ENCODE peak calls at places on chromosome 15, in six cellular contexts. G is AG09319, E is MM.1S, T is foreskin fibroblast, S is AG09309, I is BJ. P is an unnamed sample.
A peak's percentile ranks its signal among the peaks of the same experiment; 100 is the strongest.

GRCh38 chr15:59349715-59350420 is 22.8 kb downstream of the MYO1E start:
- DNase-seq in E (no peak), G (no peak), T (peak; percentile 90), S (peak; percentile 71), I (peak; percentile 69), P (no peak)

GRCh38 chr15:58665676-58666075 is 83.8 kb downstream of the ADAM10 start:
- DNase-seq in S (no peak), T (no peak), G (no peak), I (no peak), E (no peak), P (no peak)

GRCh38 chr15:80803580-80804525 is 24.7 kb downstream of the CEMIP start:
- DNase-seq in S (no peak), T (no peak), E (no peak), G (no peak), I (no peak), P (no peak)

GRCh38 chr15:85706779-85707518 is 87.8 kb downstream of the KLHL25 start:
- DNase-seq in G (no peak), E (peak; percentile 87), I (no peak), T (no peak), S (no peak), P (peak; percentile 31)

GRCh38 chr15:89575656-89576416 is 567 bp downstream of the TICRR start:
- DNase-seq in G (no peak), T (peak; percentile 10), E (peak; percentile 16), I (no peak), S (no peak), P (no peak)

GRCh38 chr15:69341356-69341755 is 42.6 kb downstream of the PAQR5 start:
- DNase-seq in E (no peak), I (no peak), G (no peak), S (no peak), T (no peak), P (no peak)

GRCh38 chr15:100191161-100191560 is 150.6 kb downstream of the ADAMTS17 start:
- DNase-seq in E (no peak), G (no peak), T (no peak), S (no peak), I (no peak), P (no peak)

GRCh38 chr15:43212299-43212698 is 8.5 kb downstream of the EPB42 start:
- DNase-seq in G (no peak), S (no peak), E (no peak), I (no peak), T (no peak), P (no peak)

GRCh38 chr15:82530606-82531379 is 9.5 kb downstream of the RPS17 start:
- DNase-seq in I (no peak), E (peak; percentile 75), S (no peak), T (no peak), G (no peak), P (peak; percentile 65)

GRCh38 chr15:43150171-43150929 is 17.0 kb downstream of the TMEM62 start:
- DNase-seq in T (peak; percentile 99), I (peak; percentile 95), G (peak; percentile 74), E (no peak), S (peak; percentile 96), P (no peak)

GRCh38 chr15:42796955-42797779 is 60.2 kb upstream of the CDAN1 start:
- DNase-seq in G (no peak), I (no peak), E (no peak), T (peak; percentile 4), S (no peak), P (no peak)

GRCh38 chr15:72227192-72227586 is 3.8 kb downstream of the PKM start:
- DNase-seq in G (no peak), I (no peak), E (no peak), S (peak; percentile 73), T (peak; percentile 64), P (no peak)

GRCh38 chr15:70093070-70093469 is 4.6 kb downstream of the TLE3 start:
- DNase-seq in S (no peak), G (no peak), E (no peak), I (no peak), T (no peak), P (no peak)

GRCh38 chr15:90230071-90230494 is 3.7 kb downstream of the CIB1 start:
- DNase-seq in I (no peak), T (no peak), E (no peak), G (no peak), S (no peak), P (no peak)

GRCh38 chr15:73053398-73053723 is 1.1 kb downstream of the NEO1 start:
- DNase-seq in G (no peak), E (peak; percentile 52), T (no peak), I (no peak), S (no peak), P (no peak)

GRCh38 chr15:37031198-37031597 is 69.2 kb downstream of the MEIS2 start:
- DNase-seq in S (peak; percentile 48), I (no peak), E (peak; percentile 6), G (peak; percentile 57), T (peak; percentile 76), P (no peak)

GRCh38 chr15:22236469-22236868 is 156.1 kb downstream of the OR4M2 start:
- DNase-seq in T (no peak), I (no peak), G (no peak), S (no peak), E (no peak), P (no peak)

GRCh38 chr15:36907295-36907694 is 193.1 kb downstream of the MEIS2 start:
- DNase-seq in I (no peak), E (no peak), S (no peak), T (no peak), G (no peak), P (no peak)

GRCh38 chr15:39658740-39659139 is 77.9 kb downstream of the THBS1 start:
- DNase-seq in G (no peak), S (no peak), I (no peak), T (no peak), E (no peak), P (no peak)

GRCh38 chr15:23472033-23472432 is 25.0 kb upstream of the GOLGA6L2 start:
- DNase-seq in T (no peak), G (no peak), S (no peak), I (no peak), E (no peak), P (no peak)

GRCh38 chr15:46251873-46252272 is 617.0 kb downstream of the SQOR start:
- DNase-seq in E (no peak), T (no peak), G (no peak), I (no peak), S (no peak), P (no peak)

GRCh38 chr15:90851945-90852344 is 16.4 kb upstream of the FURIN start:
- DNase-seq in G (no peak), S (no peak), I (no peak), E (no peak), T (no peak), P (no peak)

GRCh38 chr15:65954289-65954741 is 85.0 kb downstream of the RAB11A start:
- DNase-seq in T (no peak), I (no peak), S (no peak), E (peak; percentile 60), G (no peak), P (no peak)

GRCh38 chr15:93321881-93322282 is 232.9 kb upstream of the RGMA start:
- DNase-seq in T (no peak), S (no peak), E (no peak), G (no peak), I (no peak), P (no peak)

GRCh38 chr15:62588930-62589655 is 424.0 kb upstream of the C2CD4B start:
- DNase-seq in S (no peak), G (no peak), T (no peak), E (no peak), I (no peak), P (no peak)

GRCh38 chr15:33600161-33600560 is 289.4 kb downstream of the RYR3 start:
- DNase-seq in T (no peak), I (no peak), S (no peak), E (no peak), G (no peak), P (no peak)

GRCh38 chr15:67444100-67444499 is 76.8 kb upstream of the C15orf61 start:
- DNase-seq in G (no peak), I (no peak), T (peak; percentile 8), S (peak; percentile 4), E (no peak), P (no peak)
- TF ChIP-seq CTCF in G (no peak), I (peak; percentile 14), T (no peak), S (no peak), E (no peak), P (no peak)

GRCh38 chr15:64107337-64107736 is 11.6 kb downstream of the SNX1 start:
- DNase-seq in E (no peak), T (no peak), I (no peak), S (no peak), G (no peak), P (no peak)

GRCh38 chr15:64101018-64101417 is 5.2 kb downstream of the SNX1 start:
- DNase-seq in E (no peak), T (no peak), G (no peak), I (no peak), S (no peak), P (no peak)

GRCh38 chr15:64099379-64099778 is 3.6 kb downstream of the SNX1 start:
- DNase-seq in G (no peak), E (no peak), T (no peak), S (no peak), I (no peak), P (no peak)

GRCh38 chr15:64102497-64102896 is 6.7 kb downstream of the SNX1 start:
- DNase-seq in E (no peak), S (no peak), I (no peak), G (no peak), T (no peak), P (no peak)

GRCh38 chr15:64105113-64105704 is 9.4 kb downstream of the SNX1 start:
- DNase-seq in E (no peak), I (no peak), S (peak; percentile 37), T (peak; percentile 29), G (peak; percentile 49), P (no peak)
- TF ChIP-seq CTCF in E (no peak), I (no peak), S (no peak), T (no peak), G (no peak), P (no peak)

GRCh38 chr15:96750361-96750760 is 419.9 kb downstream of the NR2F2 start:
- DNase-seq in G (no peak), T (no peak), E (no peak), I (no peak), S (no peak), P (no peak)
- TF ChIP-seq CTCF in G (no peak), T (no peak), E (no peak), I (no peak), S (no peak), P (no peak)

GRCh38 chr15:91885714-91886265 is 32.3 kb downstream of the SLCO3A1 start:
- DNase-seq in I (no peak), E (no peak), G (no peak), S (no peak), T (no peak), P (no peak)
- TF ChIP-seq CTCF in I (no peak), E (peak; percentile 4), G (no peak), S (no peak), T (no peak), P (no peak)

DNA sequence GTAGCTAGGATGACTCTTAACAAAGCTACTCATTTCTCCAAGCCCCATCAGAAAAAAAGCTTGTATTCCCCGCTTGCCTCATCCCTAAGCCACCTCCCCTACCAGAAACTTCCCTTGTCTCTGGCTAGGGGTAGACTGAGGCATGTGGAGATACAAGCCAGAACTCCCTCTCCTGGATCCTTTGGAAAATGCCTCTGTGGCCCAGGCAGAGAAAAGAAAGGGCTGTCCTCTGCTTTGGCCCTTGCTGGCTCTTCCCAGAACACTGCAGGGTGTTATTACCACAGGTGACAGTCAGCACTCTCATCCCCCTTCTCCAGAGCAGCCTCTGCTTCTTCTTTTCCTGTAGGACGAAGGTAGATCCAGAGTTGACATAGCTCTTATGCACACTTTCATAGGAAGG is 15.2 kb downstream of the RMDN3 start:
- DNase-seq in I (no peak), E (no peak), T (no peak), G (no peak), S (no peak), P (no peak)
- TF ChIP-seq CTCF in I (no peak), E (no peak), T (no peak), G (no peak), S (no peak), P (no peak)

GRCh38 chr15:31216210-31216911 is 110.3 kb upstream of the KLF13 start:
- DNase-seq in I (no peak), G (peak; percentile 38), S (no peak), E (peak; percentile 74), T (peak; percentile 57), P (peak; percentile 48)
- TF ChIP-seq CTCF in I (no peak), G (no peak), S (no peak), E (no peak), T (no peak), P (no peak)